ENCODE peak calls at places on chromosomes 11 and 22, in ten cellular contexts. E, H, D, O, G, L, Q, A, W and T are unnamed samples.
A peak's percentile ranks its signal among the peaks of the same experiment; 100 is the strongest.

GRCh38 chr11:122159173-122159701 is 43.2 kb upstream of the BLID start:
- DNase-seq in E (no peak), H (no peak), D (no peak), O (peak; percentile 38), G (no peak), L (peak; percentile 69), Q (peak; percentile 9), A (peak; percentile 1), W (no peak), T (no peak)

GRCh38 chr11:124577664-124578427 is 8.0 kb downstream of the OR8A1 start:
- DNase-seq in E (no peak), H (no peak), D (no peak), O (no peak), G (no peak), L (no peak), Q (no peak), A (no peak), W (no peak), T (no peak)

GRCh38 chr11:73265853-73266643 is 6.1 kb upstream of the P2RY6 start:
- DNase-seq in E (peak; percentile 55), H (no peak), D (no peak), O (peak; percentile 23), G (no peak), L (no peak), Q (no peak), A (no peak), W (no peak), T (no peak)

GRCh38 chr11:124900464-124900863 is 2.8 kb upstream of the ROBO4 start:
- DNase-seq in E (no peak), H (no peak), D (no peak), O (peak; percentile 56), G (no peak), L (peak; percentile 96), Q (peak; percentile 5), A (no peak), W (no peak), T (no peak)

GRCh38 chr11:63882555-63883242 is 34.3 kb downstream of the RCOR2 start:
- DNase-seq in E (no peak), H (no peak), D (no peak), O (peak; percentile 45), G (no peak), L (no peak), Q (peak; percentile 79), A (no peak), W (peak; percentile 76), T (peak; percentile 76)

GRCh38 chr11:70511345-70511744 is 113.0 kb downstream of the CTTN start:
- DNase-seq in E (no peak), H (no peak), D (no peak), O (no peak), G (no peak), L (no peak), Q (no peak), A (no peak), W (no peak), T (no peak)

GRCh38 chr11:32052218-32052617 is 38.7 kb upstream of the RCN1 start:
- DNase-seq in E (peak; percentile 73), H (peak; percentile 59), D (peak; percentile 56), O (no peak), G (peak; percentile 47), L (peak; percentile 77), Q (peak; percentile 43), A (peak; percentile 73), W (no peak), T (peak; percentile 54)

GRCh38 chr11:30741039-30741550 is 154.9 kb upstream of the MPPED2 start:
- DNase-seq in E (no peak), H (no peak), D (no peak), O (no peak), G (no peak), L (peak; percentile 11), Q (no peak), A (peak; percentile 60), W (no peak), T (no peak)

GRCh38 chr11:37500425-37500824 is 902.4 kb upstream of the RAG2 start:
- DNase-seq in E (no peak), H (no peak), D (no peak), O (no peak), G (no peak), L (no peak), Q (no peak), A (no peak), W (no peak), T (no peak)

GRCh38 chr11:111454561-111455192 is 57.5 kb downstream of the BTG4 start:
- DNase-seq in E (no peak), H (no peak), D (peak; percentile 34), O (peak; percentile 44), G (no peak), L (peak; percentile 85), Q (peak; percentile 78), A (peak; percentile 72), W (no peak), T (no peak)

GRCh38 chr11:122601131-122602125 is 54.1 kb upstream of the UBASH3B start:
- DNase-seq in E (no peak), H (no peak), D (no peak), O (no peak), G (no peak), L (peak; percentile 90), Q (no peak), A (peak; percentile 21), W (no peak), T (no peak)

GRCh38 chr11:74462009-74462408 is 5.3 kb downstream of the KCNE3 start:
- DNase-seq in E (peak; percentile 91), H (no peak), D (no peak), O (peak; percentile 87), G (peak; percentile 87), L (peak; percentile 18), Q (no peak), A (no peak), W (peak; percentile 93), T (peak; percentile 92)

GRCh38 chr11:116072133-116072532 is 567.9 kb upstream of the CADM1 start:
- DNase-seq in E (no peak), H (no peak), D (no peak), O (no peak), G (no peak), L (no peak), Q (no peak), A (no peak), W (no peak), T (no peak)

GRCh38 chr11:65565624-65566453 is 4.4 kb upstream of the ZNRD2 start:
- DNase-seq in E (no peak), H (peak; percentile 83), D (no peak), O (no peak), G (no peak), L (peak; percentile 50), Q (no peak), A (no peak), W (no peak), T (no peak)

GRCh38 chr22:34998921-34999320 is 67.0 kb upstream of the ISX start:
- DNase-seq in E (no peak), H (no peak), D (no peak), O (no peak), G (no peak), L (no peak), Q (no peak), A (no peak), W (no peak), T (no peak)

GRCh38 chr22:29784451-29785361 is 17.5 kb downstream of the UQCR10 start:
- DNase-seq in E (no peak), H (no peak), D (no peak), O (no peak), G (peak; percentile 69), L (peak; percentile 33), Q (no peak), A (no peak), W (no peak), T (no peak)

GRCh38 chr11:104661901-104662300 is 236.4 kb downstream of the CASP12 start:
- DNase-seq in E (no peak), H (no peak), D (no peak), O (no peak), G (no peak), L (no peak), Q (no peak), A (no peak), W (no peak), T (no peak)

GRCh38 chr11:58917159-58917765 is 22.0 kb upstream of the GLYATL1 start:
- DNase-seq in E (no peak), H (no peak), D (no peak), O (no peak), G (no peak), L (no peak), Q (no peak), A (no peak), W (no peak), T (no peak)
- H3K27me3 ChIP-seq in E (no peaks in the 10 kb centered on the region), H (no peaks in the 10 kb centered on the region), D (no peaks in the 10 kb centered on the region), O (no peaks in the 10 kb centered on the region), G (no peaks in the 10 kb centered on the region), L (no peaks in the 10 kb centered on the region), Q (no peaks in the 10 kb centered on the region), A (no peaks in the 10 kb centered on the region), W (no peaks in the 10 kb centered on the region), T (no peaks in the 10 kb centered on the region)

GRCh38 chr11:40683010-40683409 is 776.4 kb downstream of the LRRC4C start:
- DNase-seq in E (no peak), H (no peak), D (no peak), O (no peak), G (no peak), L (no peak), Q (no peak), A (no peak), W (no peak), T (no peak)
- H3K9me3 ChIP-seq in E (no peaks in the 10 kb centered on the region), H (no peaks in the 10 kb centered on the region), D (no peaks in the 10 kb centered on the region), O (no peaks in the 10 kb centered on the region), G (no peaks in the 10 kb centered on the region), L (peaks cover 6% of the 10 kb centered on the region), Q (no peaks in the 10 kb centered on the region), A (no peaks in the 10 kb centered on the region), W (no peaks in the 10 kb centered on the region), T (no peaks in the 10 kb centered on the region)

GRCh38 chr11:8527939-8528338 is 66.1 kb downstream of the STK33 start:
- DNase-seq in E (no peak), H (no peak), D (no peak), O (no peak), G (no peak), L (no peak), Q (no peak), A (peak; percentile 5), W (no peak), T (no peak)

GRCh38 chr11:8531312-8531711 is 62.7 kb downstream of the STK33 start:
- DNase-seq in E (no peak), H (no peak), D (no peak), O (peak; percentile 62), G (no peak), L (no peak), Q (peak; percentile 76), A (peak; percentile 43), W (no peak), T (no peak)

GRCh38 chr11:8532475-8532874 is 61.6 kb downstream of the STK33 start:
- DNase-seq in E (no peak), H (no peak), D (no peak), O (no peak), G (no peak), L (no peak), Q (no peak), A (no peak), W (no peak), T (no peak)

GRCh38 chr11:8531982-8532381 is 62.0 kb downstream of the STK33 start:
- DNase-seq in E (no peak), H (no peak), D (no peak), O (no peak), G (no peak), L (no peak), Q (no peak), A (no peak), W (no peak), T (no peak)

GRCh38 chr11:8533332-8533731 is 60.7 kb downstream of the STK33 start:
- DNase-seq in E (no peak), H (no peak), D (no peak), O (no peak), G (no peak), L (no peak), Q (no peak), A (no peak), W (no peak), T (no peak)
- H3K4me1 ChIP-seq in E (no peaks in the 10 kb centered on the region), H (no peaks in the 10 kb centered on the region), D (peaks cover 15% of the 10 kb centered on the region), O (peaks cover 6% of the 10 kb centered on the region), G (no peaks in the 10 kb centered on the region), L (no peaks in the 10 kb centered on the region), Q (no peaks in the 10 kb centered on the region), A (peaks cover 7% of the 10 kb centered on the region), W (no peaks in the 10 kb centered on the region), T (no peaks in the 10 kb centered on the region)

GRCh38 chr11:128892866-128893565 is 1.9 kb downstream of the KCNJ5 start:
- DNase-seq in E (no peak), H (no peak), D (no peak), O (no peak), G (peak; percentile 62), L (no peak), Q (no peak), A (no peak), W (no peak), T (no peak)
- H3K27me3 ChIP-seq in E (no peaks in the 10 kb centered on the region), H (peaks cover 21% of the 10 kb centered on the region), D (no peaks in the 10 kb centered on the region), O (no peaks in the 10 kb centered on the region), G (no peaks in the 10 kb centered on the region), L (no peaks in the 10 kb centered on the region), Q (peaks cover 11% of the 10 kb centered on the region), A (no peaks in the 10 kb centered on the region), W (peaks cover 16% of the 10 kb centered on the region), T (no peaks in the 10 kb centered on the region)